ENCODE peak calls at places on chromosomes 11 and 22, in six cellular contexts. C, B, Q, H, V and T are unnamed samples.

GRCh38 chr11:86500500-86501170 is 125.9 kb downstream of the CCDC81 start:
- DNase-seq in B (no peak), H (no peak), Q (no peak), C (no peak), V (no peak), T (no peak)

GRCh38 chr11:104772806-104773241 is 125.4 kb downstream of the CASP12 start:
- DNase-seq in B (no peak), Q (no peak), H (no peak), V (no peak), C (no peak), T (no peak)

GRCh38 chr11:46387919-46388618 is 3.5 kb downstream of the CHRM4 start:
- DNase-seq in V (no peak), C (no peak), Q (peak), B (no peak), H (no peak), T (no peak)

GRCh38 chr11:8227156-8228152 is 36.2 kb downstream of the LMO1 start:
- DNase-seq in V (no peak), Q (no peak), H (no peak), C (no peak), B (no peak), T (no peak)

GRCh38 chr22:27204280-27204679 is 546.9 kb downstream of the MIAT start:
- DNase-seq in C (no peak), V (no peak), H (no peak), B (no peak), Q (no peak), T (no peak)

GRCh38 chr22:23697031-23697970 is 6.5 kb downstream of the RGL4 start:
- DNase-seq in V (no peak), H (no peak), B (no peak), Q (no peak), C (no peak), T (no peak)

GRCh38 chr11:104343578-104343977 is 179.6 kb upstream of the PDGFD start:
- DNase-seq in Q (no peak), B (no peak), H (no peak), V (no peak), C (no peak), T (no peak)

GRCh38 chr11:73177380-73178091 is 35.4 kb upstream of the FCHSD2 start:
- DNase-seq in B (no peak), V (peak), H (no peak), C (no peak), Q (no peak), T (no peak)

GRCh38 chr11:119175493-119176077 is 7.1 kb downstream of the NLRX1 start:
- DNase-seq in B (no peak), V (no peak), Q (peak), H (no peak), C (no peak), T (no peak)

GRCh38 chr22:29269230-29269604 is 1.1 kb downstream of the EWSR1 start:
- DNase-seq in H (no peak), V (no peak), C (no peak), Q (no peak), B (no peak), T (no peak)

GRCh38 chr11:47020793-47021624 is 84.4 kb downstream of the CSTPP1 start:
- DNase-seq in B (peak), H (no peak), V (no peak), Q (no peak), C (no peak), T (no peak)

GRCh38 chr11:74820763-74821162 is 72.1 kb downstream of the RNF169 start:
- DNase-seq in B (no peak), Q (no peak), H (no peak), C (no peak), V (peak), T (no peak)

GRCh38 chr11:60767388-60767811 is 10.7 kb downstream of the MS4A15 start:
- DNase-seq in Q (peak), B (no peak), V (no peak), H (no peak), C (peak), T (no peak)

GRCh38 chr11:108453207-108453835 is 14.0 kb downstream of the C11orf65 start:
- DNase-seq in V (no peak), Q (no peak), H (no peak), B (no peak), C (no peak), T (no peak)

GRCh38 chr11:19055016-19055415 is 5.5 kb downstream of the MRGPRX2 start:
- DNase-seq in Q (no peak), V (no peak), C (no peak), H (no peak), B (no peak), T (no peak)

GRCh38 chr11:2796508-2797180 is 88.9 kb downstream of the CDKN1C start:
- DNase-seq in C (no peak), B (no peak), H (no peak), Q (no peak), V (no peak), T (no peak)

GRCh38 chr22:25114369-25115362 is 85.0 kb upstream of the CRYBB3 start:
- DNase-seq in C (no peak), B (no peak), Q (no peak), H (no peak), V (peak), T (no peak)

GRCh38 chr11:117979481-117980211 is 6.5 kb upstream of the IL10RA start:
- DNase-seq in C (no peak), B (peak), Q (peak), V (no peak), H (no peak), T (no peak)

GRCh38 chr11:48172818-48173609 is 43.6 kb upstream of the OR4B1 start:
- DNase-seq in C (peak), B (no peak), Q (peak), H (peak), V (peak), T (peak)

GRCh38 chr11:85809881-85810280 is 1.1 kb downstream of the SYTL2 start:
- DNase-seq in C (no peak), V (peak), B (no peak), Q (peak), H (no peak), T (no peak)

GRCh38 chr11:16605440-16605970 is 132.9 kb upstream of the C11orf58 start:
- DNase-seq in H (no peak), C (no peak), V (no peak), B (no peak), Q (peak), T (no peak)

GRCh38 chr11:59901306-59901705 is 22.7 kb downstream of the OOSP3 start:
- DNase-seq in V (no peak), Q (no peak), B (no peak), H (no peak), C (no peak), T (no peak)

GRCh38 chr22:23140385-23140784 is 1.4 kb downstream of the RSPH14 start:
- DNase-seq in H (no peak), C (no peak), V (no peak), Q (no peak), B (no peak), T (no peak)

DNA sequence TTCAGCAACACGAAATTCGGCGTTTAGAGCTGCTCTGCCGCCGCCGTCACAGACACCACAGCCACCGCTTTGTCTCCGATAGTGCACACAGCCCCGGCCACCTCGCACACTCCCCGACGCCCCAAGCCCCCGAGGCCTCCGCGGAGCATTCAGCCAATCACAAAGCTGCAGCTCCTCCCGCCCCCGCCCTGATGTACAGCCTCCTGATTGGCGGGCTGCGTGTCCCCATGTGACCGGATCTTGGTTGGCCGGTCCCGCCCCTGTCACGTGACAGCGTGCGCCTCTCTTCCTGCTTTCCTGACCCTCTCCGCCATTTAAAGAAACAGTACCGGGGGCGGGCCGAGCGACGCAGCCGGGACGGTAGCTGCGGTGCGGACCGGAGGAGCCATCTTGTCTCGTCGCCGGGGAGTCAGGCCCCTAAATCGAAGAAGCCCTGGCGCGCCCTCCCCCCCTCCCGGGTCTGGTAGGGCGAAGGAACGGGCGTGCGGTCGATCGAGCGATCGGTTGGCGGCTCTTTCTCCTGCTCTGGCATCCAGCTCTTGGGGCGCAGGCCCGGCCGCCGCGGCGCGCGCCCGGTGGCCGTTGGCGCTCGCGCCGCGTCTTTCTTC is at the start of gene TUG1:
- DNase-seq in B (peak), Q (peak), V (peak), C (peak), H (peak), T (peak)
- TF ChIP-seq POLR2A in B (peak), Q (peak), V (peak), C (peak), H (peak), T (peak)

DNA sequence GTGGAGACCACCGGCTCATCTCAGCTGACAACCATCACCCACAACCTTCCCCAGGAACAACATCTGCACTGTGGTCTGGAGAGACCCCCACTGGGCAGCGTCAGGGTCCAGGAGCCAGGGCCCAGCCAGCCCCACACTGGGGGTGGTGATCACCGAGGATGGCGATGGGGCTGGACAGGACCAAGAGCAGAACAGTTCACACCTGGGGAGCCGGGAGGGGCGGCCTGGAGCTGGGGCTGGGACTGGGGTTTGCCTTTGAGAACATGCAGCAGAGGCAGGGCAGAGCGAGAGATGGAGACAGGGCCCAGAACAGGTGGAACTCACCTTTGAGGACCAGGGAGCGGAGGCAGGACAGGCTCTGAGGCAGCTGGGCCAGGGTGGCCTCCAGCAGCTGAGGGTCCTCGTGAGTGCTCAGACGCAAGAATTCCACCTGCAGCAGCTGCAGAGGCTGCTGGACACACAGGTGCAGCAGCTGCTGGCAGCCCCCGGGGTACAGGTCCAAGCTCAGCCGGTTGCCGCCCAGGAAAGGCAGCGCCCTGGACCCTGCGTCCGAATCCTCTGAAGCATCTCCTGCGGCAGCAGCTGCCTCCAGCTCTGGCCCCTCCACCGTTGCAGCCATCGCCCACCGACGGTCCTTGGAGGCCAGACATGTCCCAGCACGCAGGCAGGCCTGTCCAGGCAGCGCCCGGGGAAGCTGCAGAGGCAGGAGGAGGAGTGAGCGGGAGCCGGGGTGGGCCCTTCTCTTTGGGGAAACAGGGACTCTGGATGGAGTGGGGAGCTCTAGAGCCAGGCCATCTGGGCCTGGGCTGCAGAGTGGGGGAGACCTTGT is 1.0 kb downstream of the PIDD1 start:
- DNase-seq in C (no peak), V (no peak), H (no peak), B (no peak), Q (no peak), T (no peak)
- TF ChIP-seq POLR2AphosphoS5 in C (no peak), V (no peak), H (no peak), B (no peak), Q (no peak), T (no peak)

DNA sequence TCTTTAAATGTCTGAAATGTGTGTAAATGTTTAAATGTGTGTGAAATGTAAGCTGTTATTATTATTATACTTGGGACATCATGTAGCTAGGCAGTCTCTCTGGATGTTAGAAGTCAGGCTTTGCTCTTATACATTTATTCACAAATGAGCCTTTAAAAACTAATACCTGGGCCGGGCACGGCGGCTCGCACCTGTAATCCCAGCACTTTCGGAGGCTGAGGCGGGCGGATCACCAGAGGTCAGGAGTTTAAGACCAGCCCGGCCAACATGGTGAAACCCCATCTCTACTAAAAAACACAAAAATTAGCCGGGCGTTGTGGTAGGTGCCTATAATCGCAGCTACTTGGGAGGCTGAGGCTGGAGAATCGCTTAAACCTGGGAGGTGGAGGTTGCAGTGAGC is 21.7 kb upstream of the CTTN start:
- DNase-seq in C (no peak), B (no peak), V (no peak), Q (no peak), H (no peak), T (no peak)
- TF ChIP-seq TAF1 in C (no peak), B (no peak), V (no peak), Q (no peak), H (no peak), T (no peak)

DNA sequence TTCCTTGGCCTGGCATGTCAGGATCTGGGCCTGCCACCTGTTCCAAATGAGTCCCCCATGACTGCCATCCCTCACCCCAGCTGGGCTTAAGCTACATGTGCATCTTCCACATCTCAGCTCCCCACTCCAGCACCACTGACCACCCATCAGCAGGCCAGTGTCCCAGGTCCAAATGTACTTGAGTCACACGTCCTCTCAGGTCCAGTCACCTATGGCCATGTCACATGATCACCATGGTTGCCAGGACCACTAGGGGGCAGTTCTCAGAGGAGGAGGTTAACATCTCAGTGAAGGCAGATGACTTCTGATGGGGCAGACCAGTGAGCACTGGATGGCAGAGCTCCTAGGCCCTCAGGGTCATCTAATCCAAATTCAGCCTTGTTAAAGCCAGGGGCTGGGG is 41.9 kb upstream of the WNT11 start:
- DNase-seq in H (no peak), C (no peak), Q (peak), V (no peak), B (no peak), T (no peak)
- TF ChIP-seq POLR2A in H (no peak), C (no peak), Q (no peak), V (no peak), B (no peak), T (no peak)

GRCh38 chr11:6249822-6250555 is 9.6 kb upstream of the CCKBR start:
- DNase-seq in B (no peak), Q (peak), V (no peak), C (no peak), H (no peak), T (no peak)
- TF ChIP-seq POLR2AphosphoS5 in B (no peak), Q (peak), V (no peak), C (no peak), H (no peak), T (no peak)

DNA sequence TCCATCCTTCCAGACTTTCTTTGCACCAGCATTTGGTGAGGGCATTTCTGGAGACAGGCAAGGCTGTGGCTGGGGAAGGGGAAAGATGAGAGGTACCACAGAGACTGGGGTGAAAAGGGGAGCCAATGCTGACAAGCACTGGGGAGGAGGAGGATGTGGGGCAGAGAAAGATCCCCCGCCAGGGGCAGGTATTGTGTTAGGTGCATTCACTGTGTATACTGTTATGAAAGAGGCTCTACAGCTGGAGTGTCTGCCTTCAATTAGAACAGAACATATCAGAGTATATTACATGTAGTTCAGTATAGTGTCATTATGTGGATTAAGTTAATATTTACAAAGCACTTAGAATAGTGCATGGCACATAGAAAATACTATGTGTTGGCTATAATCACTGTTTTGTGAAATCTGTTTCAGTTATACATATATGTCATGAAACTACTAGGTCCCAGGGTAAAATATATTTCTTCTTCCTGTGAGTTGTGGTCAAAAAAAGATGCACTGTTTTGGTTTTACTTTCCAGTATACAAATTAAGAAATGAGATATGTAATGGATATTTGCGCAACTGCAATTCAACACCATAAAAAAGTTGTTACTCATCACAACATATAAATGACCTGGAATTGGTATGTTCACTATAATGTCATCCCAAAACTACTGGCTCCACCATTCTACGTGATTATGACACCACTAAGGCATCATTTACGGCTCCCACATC is 8.4 kb downstream of the MSANTD2 start:
- DNase-seq in V (no peak), B (no peak), C (no peak), H (no peak), Q (no peak), T (no peak)
- TF ChIP-seq TAF1 in V (no peak), B (no peak), C (no peak), H (no peak), Q (no peak), T (no peak)

DNA sequence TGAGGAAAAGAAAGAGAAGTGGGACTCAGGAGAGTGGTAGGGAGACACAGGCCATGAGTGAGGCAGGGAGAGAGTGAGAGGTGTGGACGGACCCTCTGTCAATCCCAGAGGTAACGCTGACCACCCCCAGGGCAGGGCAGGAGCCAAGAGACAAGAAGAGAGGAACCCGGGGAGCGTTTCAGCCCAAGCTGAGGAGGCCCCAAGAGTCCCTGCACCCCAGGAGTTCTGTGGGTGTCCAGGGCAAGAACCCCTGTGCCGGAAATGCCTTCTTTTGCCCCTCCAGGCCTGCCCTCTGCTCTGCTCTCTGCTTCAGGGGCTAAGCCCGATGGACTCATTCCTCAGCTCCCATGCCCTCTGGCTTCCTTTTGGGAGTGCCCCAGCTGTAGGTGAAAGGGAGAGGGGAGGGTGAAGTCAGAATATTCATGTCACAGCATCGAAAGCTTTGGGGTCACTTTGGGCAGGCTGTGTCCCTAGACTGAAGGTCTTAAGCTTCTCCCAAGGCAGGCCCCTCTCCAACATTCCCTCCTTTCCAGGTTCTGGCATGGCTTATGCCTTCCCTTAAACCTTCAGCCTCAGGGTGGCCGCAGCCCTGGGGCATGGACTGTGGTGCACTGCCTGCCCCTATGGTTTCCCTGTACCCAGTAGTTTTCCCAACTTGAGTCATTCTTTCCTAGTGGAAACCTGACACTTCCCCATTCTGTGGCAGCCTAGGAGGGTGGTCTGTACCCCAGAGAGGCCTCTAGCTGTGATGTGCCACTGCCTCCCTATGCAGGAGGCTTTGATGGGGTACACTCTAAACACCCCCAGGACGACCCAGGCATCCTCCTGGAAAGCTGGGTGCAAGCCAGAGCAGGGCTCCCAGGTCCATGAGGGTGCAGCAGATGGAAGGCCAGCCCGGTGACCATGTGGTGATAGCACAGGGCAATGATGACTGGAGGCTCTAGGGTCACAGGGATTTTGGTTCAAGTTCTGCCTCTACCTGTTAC is 27.1 kb downstream of the MYEOV start:
- DNase-seq in B (no peak), H (no peak), C (no peak), V (no peak), Q (no peak), T (no peak)
- TF ChIP-seq POLR2A in B (no peak), H (no peak), C (no peak), V (no peak), Q (no peak), T (no peak)